ENCODE peak calls at places on chromosomes 16 and 17, in six cellular contexts. Q is CD4-positive, alpha-beta T cell; Z is memory B cell; U is endothelial cell; Y is breast epithelium; S is lung. X is an unnamed sample.

GRCh38 chr17:62724398-62725146 is 83.5 kb downstream of the MARCHF10 start:
- DNase-seq in U (no peak), Z (peak), S (no peak), Q (peak), Y (no peak), X (peak)

GRCh38 chr17:2060681-2061440 is 6.0 kb downstream of the HIC1 start:
- DNase-seq in Z (no peak), Q (no peak), S (no peak), U (no peak), Y (no peak), X (no peak)

GRCh38 chr17:79844869-79845600 is 5.8 kb upstream of the CBX4 start:
- DNase-seq in Z (peak), Y (no peak), Q (no peak), S (no peak), U (peak), X (no peak)

GRCh38 chr17:63516910-63517824 is 6.0 kb upstream of the KCNH6 start:
- DNase-seq in S (no peak), U (no peak), Q (no peak), Y (no peak), Z (no peak), X (peak)

GRCh38 chr17:44223574-44224046 is 4.1 kb upstream of the UBTF start:
- DNase-seq in S (no peak), Y (no peak), U (no peak), Q (no peak), Z (no peak), X (no peak)

GRCh38 chr17:81621494-81622230 is 15.2 kb downstream of the NPLOC4 start:
- DNase-seq in U (no peak), Q (no peak), S (no peak), Y (no peak), Z (no peak), X (no peak)

GRCh38 chr17:81253358-81254131 is 14.4 kb downstream of the NDUFAF8 start:
- DNase-seq in Z (peak), Q (peak), U (peak), Y (no peak), S (peak), X (no peak)

GRCh38 chr16:11107781-11108465 is 148.1 kb downstream of the SOCS1 start:
- DNase-seq in Y (no peak), Q (no peak), Z (no peak), U (no peak), S (no peak), X (no peak)

GRCh38 chr17:21194688-21195087 is 19.3 kb downstream of the TMEM11 start:
- DNase-seq in Z (no peak), Q (no peak), Y (no peak), U (no peak), S (no peak), X (no peak)

GRCh38 chr17:45923511-45924268 is 29.3 kb downstream of the MAPT start:
- DNase-seq in Z (no peak), S (no peak), U (no peak), Q (no peak), Y (no peak), X (no peak)

GRCh38 chr16:24635900-24636610 is 93.4 kb upstream of the TNRC6A start:
- DNase-seq in Z (no peak), S (peak), Y (peak), Q (no peak), U (no peak), X (peak)

GRCh38 chr17:29115906-29116651 is 64.1 kb downstream of the MYO18A start:
- DNase-seq in U (no peak), Z (no peak), Q (no peak), Y (no peak), S (peak), X (no peak)

GRCh38 chr17:9401434-9401833 is 174.2 kb downstream of the STX8 start:
- DNase-seq in Y (no peak), U (no peak), Q (no peak), S (no peak), Z (no peak), X (peak)

GRCh38 chr17:2084766-2085647 is 30.1 kb downstream of the HIC1 start:
- DNase-seq in Q (no peak), U (no peak), Y (no peak), S (no peak), Z (no peak), X (no peak)

GRCh38 chr17:7056386-7056785 is 12.5 kb upstream of the SLC16A11 start:
- DNase-seq in Z (no peak), S (no peak), Q (no peak), Y (no peak), U (no peak), X (peak)

GRCh38 chr17:77692571-77693161 is 265.8 kb upstream of the TNRC6C start:
- DNase-seq in Q (peak), S (no peak), Y (no peak), U (no peak), Z (no peak), X (peak)

GRCh38 chr16:74480150-74481029 is 59.1 kb upstream of the CLEC18B start:
- DNase-seq in Q (no peak), Z (no peak), S (peak), Y (peak), U (no peak), X (no peak)

GRCh38 chr17:10070690-10071089 is 127.7 kb downstream of the GAS7 start:
- DNase-seq in U (no peak), Z (no peak), S (no peak), Y (no peak), Q (no peak), X (no peak)

GRCh38 chr17:68396795-68397536 is 60.3 kb downstream of the WIPI1 start:
- DNase-seq in Z (no peak), U (no peak), Y (no peak), S (peak), Q (no peak), X (no peak)

GRCh38 chr16:87465306-87465705 is 27.5 kb downstream of the ZCCHC14 start:
- DNase-seq in Y (peak), S (peak), U (no peak), Q (no peak), Z (no peak), X (no peak)

GRCh38 chr16:783404-784161 is 4.6 kb downstream of the RPUSD1 start:
- DNase-seq in U (no peak), Q (no peak), S (no peak), Z (no peak), Y (no peak), X (no peak)

X was measured in epithelial cell of prostate.